ENCODE peak calls at places on chromosomes 4 and X, in seven cellular contexts. I is right lobe of liver, N is sigmoid colon, A is NB4, U is H1, H is Peyer's patch, D is A549. M is an unnamed sample.

GRCh38 chrX:84223261-84223660 is 35.3 kb upstream of the RPS6KA6 start:
- DNase-seq in U (no peak), I (no peak), D (no peak), A (no peak), H (no peak), N (no peak), M (no peak)

GRCh38 chr4:165204462-165204830 is 2.9 kb upstream of the KLHL2 start:
- DNase-seq in H (no peak), I (no peak), A (peak), U (no peak), D (no peak), N (no peak), M (no peak)

GRCh38 chr4:151657896-151658295 is 102.9 kb downstream of the GATB start:
- DNase-seq in D (no peak), N (no peak), H (no peak), I (no peak), U (no peak), A (no peak), M (no peak)

GRCh38 chr4:186104114-186104894 is at the start of gene FAM149A:
- DNase-seq in I (peak), D (no peak), A (no peak), U (no peak), H (peak), N (peak), M (peak)

GRCh38 chr4:99131378-99131777 is 12.7 kb downstream of the ADH4 start:
- DNase-seq in D (no peak), U (no peak), A (no peak), N (no peak), I (no peak), H (no peak), M (no peak)

GRCh38 chrX:1502853-1503252 is 34.1 kb downstream of the P2RY8 start:
- DNase-seq in A (no peak), I (no peak), H (no peak), D (no peak), U (no peak), N (no peak), M (no peak)

GRCh38 chr4:53346920-53347852 is 18.7 kb downstream of the SCFD2 start:
- DNase-seq in N (no peak), H (no peak), U (no peak), I (no peak), A (no peak), D (no peak), M (no peak)

GRCh38 chr4:53997901-53998300 is 66.5 kb downstream of the CHIC2 start:
- DNase-seq in A (no peak), H (no peak), U (no peak), D (no peak), N (no peak), I (peak), M (no peak)

GRCh38 chr4:157706134-157706533 is 466.7 kb downstream of the GASK1B start:
- DNase-seq in I (no peak), U (no peak), A (no peak), N (no peak), D (no peak), H (no peak), M (no peak)

GRCh38 chrX:137354851-137355250 is 211.1 kb upstream of the ZIC3 start:
- DNase-seq in D (no peak), A (no peak), I (no peak), H (no peak), N (no peak), U (no peak), M (no peak)

GRCh38 chr4:11039494-11040142 is 355.1 kb upstream of the CLNK start:
- DNase-seq in I (no peak), U (no peak), A (no peak), H (no peak), N (no peak), D (no peak), M (no peak)

GRCh38 chr4:90345549-90345948 is 218.4 kb downstream of the CCSER1 start:
- DNase-seq in N (no peak), D (no peak), A (no peak), U (no peak), H (no peak), I (no peak), M (no peak)

GRCh38 chrX:68822641-68823410 is 6.0 kb upstream of the EFNB1 start:
- DNase-seq in U (no peak), A (peak), D (peak), N (no peak), I (peak), H (no peak), M (no peak)

GRCh38 chr4:123866796-123867195 is 470.2 kb downstream of the SPRY1 start:
- DNase-seq in N (no peak), U (no peak), D (no peak), I (no peak), H (no peak), A (no peak), M (no peak)

GRCh38 chr4:147891476-147892115 is 159.7 kb downstream of the ARHGAP10 start:
- DNase-seq in I (no peak), D (no peak), A (no peak), H (no peak), N (no peak), U (no peak), M (no peak)

GRCh38 chrX:141642979-141643378 is 53.5 kb downstream of the SPANXA2 start:
- DNase-seq in N (no peak), A (no peak), H (no peak), U (no peak), D (peak), I (no peak), M (no peak)

GRCh38 chrX:40166582-40166981 is 68.8 kb upstream of the BCOR start:
- DNase-seq in I (peak), U (no peak), D (no peak), A (peak), N (no peak), H (peak), M (no peak)

GRCh38 chr4:74218201-74218600 is 60.3 kb downstream of the MTHFD2L start:
- DNase-seq in A (no peak), I (no peak), U (no peak), H (no peak), N (no peak), D (no peak), M (no peak)

GRCh38 chr4:1495416-1496115 is 89.3 kb upstream of the NKX1-1 start:
- DNase-seq in N (peak), H (no peak), D (no peak), I (peak), A (no peak), U (no peak), M (no peak)

GRCh38 chrX:140664939-140665338 is 44.6 kb upstream of the LINC00632 start:
- DNase-seq in U (no peak), D (peak), A (peak), H (no peak), I (no peak), N (no peak), M (no peak)

GRCh38 chr4:112589207-112589606 is 47.5 kb downstream of the ZGRF1 start:
- DNase-seq in U (no peak), A (peak), I (no peak), N (no peak), H (no peak), D (peak), M (no peak)

GRCh38 chr4:174707277-174707676 is 121.8 kb downstream of the GLRA3 start:
- DNase-seq in I (no peak), N (no peak), U (no peak), H (no peak), A (no peak), D (no peak), M (no peak)

GRCh38 chr4:123018391-123018755 is 96.0 kb upstream of the NUDT6 start:
- DNase-seq in I (no peak), D (no peak), A (no peak), U (no peak), H (no peak), N (no peak), M (no peak)

GRCh38 chrX:16873106-16873505 is 2.9 kb upstream of the RBBP7 start:
- DNase-seq in D (no peak), H (no peak), U (no peak), I (no peak), A (no peak), N (no peak), M (no peak)

GRCh38 chr4:10982305-10982704 is 297.7 kb upstream of the CLNK start:
- DNase-seq in I (no peak), D (no peak), N (no peak), H (no peak), A (no peak), U (no peak), M (no peak)

GRCh38 chr4:119053245-119053644 is 82.4 kb upstream of the MYOZ2 start:
- DNase-seq in U (no peak), H (no peak), A (no peak), N (no peak), D (no peak), I (no peak), M (no peak)

GRCh38 chr4:1337376-1337831 is 9.6 kb upstream of the UVSSA start:
- DNase-seq in N (no peak), U (no peak), I (peak), H (peak), D (no peak), A (no peak), M (peak)

GRCh38 chrX:31126205-31126604 is 54.4 kb upstream of the FTHL17 start:
- DNase-seq in A (no peak), I (no peak), H (no peak), D (no peak), U (no peak), N (no peak), M (no peak)

GRCh38 chr4:177190995-177191568 is 118.6 kb upstream of the NEIL3 start:
- DNase-seq in I (no peak), D (peak), N (no peak), A (no peak), H (no peak), U (no peak), M (no peak)

GRCh38 chr4:17961249-17961648 is 60.3 kb downstream of the LCORL start:
- DNase-seq in N (no peak), I (no peak), H (no peak), D (no peak), A (no peak), U (no peak), M (no peak)

GRCh38 chr4:115515379-115516171 is 402.2 kb upstream of the NDST4 start:
- DNase-seq in H (no peak), N (no peak), A (peak), U (no peak), I (no peak), D (no peak), M (no peak)

GRCh38 chr4:3250438-3250955 is 1.5 kb downstream of the MSANTD1 start:
- DNase-seq in I (peak), A (no peak), U (peak), H (no peak), N (peak), D (no peak), M (no peak)

GRCh38 chrX:18833071-18833731 is 125.8 kb downstream of the PPEF1 start:
- DNase-seq in U (no peak), A (no peak), D (no peak), N (peak), H (no peak), I (peak), M (no peak)

GRCh38 chrX:20252392-20253231 is 14.1 kb downstream of the RPS6KA3 start:
- DNase-seq in U (peak), H (peak), A (peak), N (peak), I (peak), D (peak), M (peak)

GRCh38 chr4:52250124-52250523 is 199.0 kb downstream of the SPATA18 start:
- DNase-seq in I (no peak), A (peak), U (no peak), H (no peak), D (no peak), N (peak), M (no peak)

GRCh38 chr4:18930487-18930886 is 908.9 kb upstream of the LCORL start:
- DNase-seq in D (no peak), I (no peak), H (no peak), U (no peak), A (no peak), N (no peak), M (no peak)

GRCh38 chrX:8731579-8732395 is at the start of gene ANOS1:
- DNase-seq in D (peak), A (no peak), U (no peak), N (peak), H (no peak), I (peak), M (no peak)
- TF ChIP-seq POLR2A in D (no peak), A (no peak), U (peak), N (no peak), H (no peak), I (no peak), M (no peak)

GRCh38 chr4:31674313-31674947 is 954.3 kb downstream of the PCDH7 start:
- DNase-seq in N (no peak), A (peak), U (no peak), H (no peak), D (no peak), I (no peak), M (no peak)
- TF ChIP-seq CTCF in N (peak), A (peak), U (peak), H (no peak), D (no peak), I (peak), M (peak)

GRCh38 chr4:87120411-87121162 is 99.8 kb downstream of the KLHL8 start:
- DNase-seq in H (no peak), U (no peak), D (no peak), I (peak), A (no peak), N (peak), M (peak)
- TF ChIP-seq POLR2A in H (no peak), U (peak), D (no peak), I (no peak), A (no peak), N (peak), M (no peak)

GRCh38 chrX:135543924-135544323 is 23.5 kb downstream of the INTS6L start:
- DNase-seq in A (peak), H (no peak), U (no peak), I (no peak), N (no peak), D (peak), M (peak)
- TF ChIP-seq CTCF in A (peak), H (no peak), U (peak), I (peak), N (no peak), D (no peak), M (peak)

GRCh38 chr4:82903737-82904136 is 3.2 kb downstream of the THAP9 start:
- DNase-seq in N (no peak), D (no peak), H (no peak), U (no peak), I (no peak), A (peak), M (no peak)

GRCh38 chr4:82900016-82900334 is 560 bp upstream of the THAP9 start:
- DNase-seq in I (no peak), A (peak), H (no peak), U (no peak), D (peak), N (peak), M (no peak)

GRCh38 chr4:82900335-82901128 is at the start of gene THAP9:
- DNase-seq in H (peak), U (peak), A (peak), D (peak), N (peak), I (peak), M (peak)

GRCh38 chr4:82899339-82899738 is 1.2 kb upstream of the THAP9 start:
- DNase-seq in D (no peak), I (no peak), H (no peak), N (no peak), A (peak), U (no peak), M (no peak)

GRCh38 chr4:82901129-82901718 is 689 bp downstream of the THAP9 start:
- DNase-seq in N (no peak), H (no peak), I (no peak), A (no peak), D (no peak), U (no peak), M (no peak)
- TF ChIP-seq POLR2A in N (no peak), H (no peak), I (no peak), A (no peak), D (no peak), U (no peak), M (no peak)

GRCh38 chrX:24692305-24692704 is 1.4 kb upstream of the POLA1 start:
- DNase-seq in U (no peak), A (no peak), I (no peak), H (no peak), D (no peak), N (no peak), M (no peak)
- TF ChIP-seq CTCF in U (no peak), A (no peak), I (no peak), H (no peak), D (no peak), N (no peak), M (no peak)

GRCh38 chr4:55269970-55270369 is 76.1 kb upstream of the SRD5A3 start:
- DNase-seq in N (no peak), U (no peak), H (no peak), I (peak), D (no peak), A (no peak), M (no peak)
- TF ChIP-seq POLR2A in N (no peak), U (no peak), H (no peak), I (no peak), D (no peak), A (no peak), M (no peak)

GRCh38 chrX:74465424-74465823 is 44.1 kb downstream of the SLC16A2 start:
- DNase-seq in I (no peak), D (no peak), A (no peak), N (no peak), U (no peak), H (no peak), M (no peak)
- TF ChIP-seq CTCF in I (no peak), D (no peak), A (no peak), N (no peak), U (no peak), H (no peak), M (no peak)

M was measured in transverse colon.